ENCODE peak calls at places on chromosomes 11 and 22, in six cellular contexts. W is NAMALWA; X is hepatic stellate cell; P is cardiac muscle cell; I is activated CD8-positive, alpha-beta T cell treated with anti-CD3 and anti-CD28 coated beads for 36 hours; C is activated CD8-positive, alpha-beta memory T cell treated with anti-CD3 and anti-CD28 coated beads, Interleukin-2, amount 50 U/mL, for 48 hours. F is an unnamed sample.

GRCh38 chr11:2378527-2379210 is 1.6 kb downstream of the CD81 start:
- DNase-seq in I (no peak), P (peak), C (no peak), W (no peak), X (peak), F (peak)

GRCh38 chr11:32671051-32671450 is 87.4 kb downstream of the EIF3M start:
- DNase-seq in I (no peak), C (no peak), P (peak), X (no peak), W (no peak), F (no peak)

GRCh38 chr22:35918466-35918865 is 110.2 kb downstream of the RBFOX2 start:
- DNase-seq in X (no peak), C (no peak), P (peak), W (no peak), I (no peak), F (no peak)

GRCh38 chr11:16816358-16817270 is 78.2 kb downstream of the C11orf58 start:
- DNase-seq in I (no peak), P (no peak), C (no peak), X (no peak), W (no peak), F (no peak)

GRCh38 chr11:1390603-1391164 is 950 bp downstream of the BRSK2 start:
- DNase-seq in X (no peak), C (no peak), W (no peak), I (no peak), P (no peak), F (no peak)

GRCh38 chr11:117182551-117182935 is 4.0 kb downstream of the SIDT2 start:
- DNase-seq in P (no peak), C (peak), I (no peak), W (no peak), X (no peak), F (no peak)

GRCh38 chr11:1852885-1853284 is at the start of gene LSP1:
- DNase-seq in X (no peak), W (peak), I (peak), P (no peak), C (peak), F (no peak)

GRCh38 chr11:72239849-72240460 is 4.0 kb downstream of the PHOX2A start:
- DNase-seq in I (no peak), W (no peak), C (peak), X (peak), P (peak), F (no peak)

GRCh38 chr11:62217191-62217748 is 8.8 kb downstream of the SCGB2A1 start:
- DNase-seq in I (no peak), C (no peak), P (peak), X (no peak), W (peak), F (peak)

GRCh38 chr22:46598224-46598623 is 22.0 kb upstream of the GRAMD4 start:
- DNase-seq in W (no peak), X (no peak), P (no peak), C (no peak), I (no peak), F (no peak)

GRCh38 chr11:8250446-8250845 is 13.2 kb downstream of the LMO1 start:
- DNase-seq in I (no peak), X (no peak), W (no peak), C (no peak), P (no peak), F (no peak)

GRCh38 chr11:95671768-95672167 is 117.8 kb downstream of the FAM76B start:
- DNase-seq in X (no peak), I (no peak), W (no peak), P (peak), C (no peak), F (no peak)

GRCh38 chr11:11070976-11071375 is 213.1 kb upstream of the ZBED5 start:
- DNase-seq in C (no peak), I (no peak), X (no peak), W (no peak), P (no peak), F (no peak)

GRCh38 chr11:124724854-124725718 is 14.7 kb upstream of the NRGN start:
- DNase-seq in C (no peak), I (no peak), X (no peak), W (peak), P (no peak), F (peak)

GRCh38 chr11:76752321-76753175 is 30.6 kb upstream of the TSKU start:
- DNase-seq in W (no peak), I (no peak), P (peak), C (no peak), X (peak), F (no peak)

GRCh38 chr11:69383946-69384547 is 90.1 kb downstream of the MYEOV start:
- DNase-seq in P (no peak), I (no peak), X (no peak), C (no peak), W (no peak), F (no peak)

GRCh38 chr11:27347949-27348879 is 14.8 kb downstream of the CCDC34 start:
- DNase-seq in I (no peak), P (no peak), X (no peak), W (no peak), C (no peak), F (no peak)

GRCh38 chr22:46297151-46297819 is 615 bp downstream of the GTSE1 start:
- DNase-seq in I (peak), P (peak), W (peak), X (peak), C (peak), F (peak)

GRCh38 chr22:44192811-44193536 is 12.2 kb downstream of the PARVG start:
- DNase-seq in W (no peak), C (no peak), I (no peak), P (no peak), X (no peak), F (no peak)

GRCh38 chr22:43475549-43476076 is 63.8 kb downstream of the MPPED1 start:
- DNase-seq in P (no peak), C (no peak), I (no peak), W (no peak), X (no peak), F (no peak)